ENCODE peak calls at places on chromosome 22, in four cellular contexts. T, U, G and Z are unnamed samples.

GRCh38 chr22:29907753-29908515 is 25.0 kb downstream of the MTMR3 start:
- DNase-seq in T (peak; percentile 76), U (no peak), G (peak; percentile 9), Z (no peak)

GRCh38 chr22:22395230-22395629 is 113.3 kb downstream of the ZNF280B start:
- DNase-seq in T (no peak), U (no peak), G (no peak), Z (peak; percentile 83)

GRCh38 chr22:39098026-39098425 is 982 bp downstream of the APOBEC3H start:
- DNase-seq in T (no peak), U (peak; percentile 72), G (no peak), Z (no peak)

GRCh38 chr22:43796567-43796966 is 15.5 kb downstream of the EFCAB6 start:
- DNase-seq in T (no peak), U (peak; percentile 63), G (no peak), Z (no peak)

GRCh38 chr22:37659066-37659896 is 758 bp downstream of the PDXP start:
- DNase-seq in T (no peak), U (no peak), G (peak; percentile 33), Z (peak; percentile 75)

GRCh38 chr22:43951391-43951790 is 3.9 kb upstream of the SAMM50 start:
- DNase-seq in T (no peak), U (no peak), G (no peak), Z (no peak)

GRCh38 chr22:46738961-46739870 is 1.2 kb upstream of the CERK start:
- DNase-seq in T (no peak), U (peak; percentile 36), G (no peak), Z (peak; percentile 76)

GRCh38 chr22:40114411-40114810 is 63.3 kb upstream of the TNRC6B start:
- DNase-seq in T (no peak), U (no peak), G (no peak), Z (no peak)

GRCh38 chr22:22720201-22720723 is 75.8 kb downstream of the GGTLC2 start:
- DNase-seq in T (no peak), U (peak; percentile 72), G (peak; percentile 15), Z (peak; percentile 94)

GRCh38 chr22:39363751-39364484 is 14.1 kb downstream of the SYNGR1 start:
- DNase-seq in T (no peak), U (peak; percentile 20), G (no peak), Z (no peak)

GRCh38 chr22:49158741-49159564 is 668.7 kb downstream of the BRD1 start:
- DNase-seq in T (no peak), U (no peak), G (no peak), Z (no peak)

GRCh38 chr22:49685116-49685515 is 142.6 kb downstream of the BRD1 start:
- DNase-seq in T (no peak), U (no peak), G (no peak), Z (no peak)

GRCh38 chr22:48555606-48556005 is 1272.1 kb downstream of the BRD1 start:
- DNase-seq in T (no peak), U (no peak), G (no peak), Z (no peak)